ENCODE peak calls at places on chromosome 12, in seven cellular contexts. N is transverse colon, R is ovary, T is HepG2, V is lower leg skin, Q is body of pancreas, G is HCT116. U is an unnamed sample.

GRCh38 chr12:28331130-28331529 is 140.9 kb downstream of the CCDC91 start:
- DNase-seq in Q (no peak), N (no peak), G (no peak), T (no peak), R (no peak), V (no peak), U (no peak)

GRCh38 chr12:93722757-93723567 is 45.8 kb downstream of the CRADD start:
- DNase-seq in Q (peak), G (no peak), V (no peak), R (no peak), T (no peak), N (no peak), U (no peak)

GRCh38 chr12:84561362-84561761 is 351.2 kb downstream of the SLC6A15 start:
- DNase-seq in R (no peak), T (no peak), N (no peak), V (no peak), Q (no peak), G (no peak), U (no peak)

GRCh38 chr12:101634724-101635123 is 40.0 kb downstream of the MYBPC1 start:
- DNase-seq in R (no peak), Q (no peak), G (no peak), N (no peak), V (no peak), T (no peak), U (no peak)

GRCh38 chr12:6772331-6772695 is at the start of gene LAG3:
- DNase-seq in G (no peak), T (no peak), N (peak), Q (no peak), R (peak), V (no peak), U (no peak)

GRCh38 chr12:124517260-124518050 is 50.0 kb downstream of the NCOR2 start:
- DNase-seq in N (peak), T (no peak), R (peak), V (peak), G (no peak), Q (peak), U (peak)

GRCh38 chr12:104699489-104700194 is 242.9 kb downstream of the CHST11 start:
- DNase-seq in R (no peak), V (no peak), G (no peak), T (no peak), N (no peak), Q (no peak), U (no peak)

GRCh38 chr12:111037047-111037446 is 116.7 kb upstream of the MYL2 start:
- DNase-seq in T (no peak), V (no peak), Q (peak), N (no peak), G (no peak), R (no peak), U (no peak)

GRCh38 chr12:81125691-81126090 is 47.8 kb downstream of the ACSS3 start:
- DNase-seq in T (no peak), Q (no peak), V (no peak), G (no peak), R (no peak), N (no peak), U (no peak)

GRCh38 chr12:69527506-69528272 is 57.5 kb downstream of the FRS2 start:
- DNase-seq in T (no peak), R (no peak), N (no peak), G (no peak), V (no peak), Q (no peak), U (no peak)

GRCh38 chr12:16347391-16348298 is at the start of gene MGST1:
- DNase-seq in V (peak), N (peak), R (no peak), Q (peak), G (peak), T (peak), U (peak)

GRCh38 chr12:113940357-113940756 is 25.8 kb downstream of the RBM19 start:
- DNase-seq in T (no peak), Q (no peak), V (no peak), N (no peak), G (no peak), R (no peak), U (no peak)

GRCh38 chr12:70078161-70078560 is 165.1 kb upstream of the CNOT2 start:
- DNase-seq in R (no peak), Q (no peak), G (no peak), T (no peak), V (no peak), N (no peak), U (no peak)

GRCh38 chr12:49020441-49020840 is 1.9 kb upstream of the PRKAG1 start:
- DNase-seq in R (no peak), T (no peak), N (peak), Q (no peak), V (no peak), G (no peak), U (no peak)

GRCh38 chr12:49021292-49021915 is 2.8 kb upstream of the PRKAG1 start:
- DNase-seq in G (no peak), Q (no peak), T (no peak), V (no peak), N (peak), R (no peak), U (no peak)

GRCh38 chr12:49018282-49019119 is at the start of gene PRKAG1:
- DNase-seq in R (peak), Q (peak), N (peak), G (peak), T (peak), V (peak), U (peak)

GRCh38 chr12:49019120-49019430 is 499 bp upstream of the PRKAG1 start:
- DNase-seq in N (no peak), T (no peak), G (no peak), R (no peak), Q (no peak), V (no peak), U (no peak)

DNA sequence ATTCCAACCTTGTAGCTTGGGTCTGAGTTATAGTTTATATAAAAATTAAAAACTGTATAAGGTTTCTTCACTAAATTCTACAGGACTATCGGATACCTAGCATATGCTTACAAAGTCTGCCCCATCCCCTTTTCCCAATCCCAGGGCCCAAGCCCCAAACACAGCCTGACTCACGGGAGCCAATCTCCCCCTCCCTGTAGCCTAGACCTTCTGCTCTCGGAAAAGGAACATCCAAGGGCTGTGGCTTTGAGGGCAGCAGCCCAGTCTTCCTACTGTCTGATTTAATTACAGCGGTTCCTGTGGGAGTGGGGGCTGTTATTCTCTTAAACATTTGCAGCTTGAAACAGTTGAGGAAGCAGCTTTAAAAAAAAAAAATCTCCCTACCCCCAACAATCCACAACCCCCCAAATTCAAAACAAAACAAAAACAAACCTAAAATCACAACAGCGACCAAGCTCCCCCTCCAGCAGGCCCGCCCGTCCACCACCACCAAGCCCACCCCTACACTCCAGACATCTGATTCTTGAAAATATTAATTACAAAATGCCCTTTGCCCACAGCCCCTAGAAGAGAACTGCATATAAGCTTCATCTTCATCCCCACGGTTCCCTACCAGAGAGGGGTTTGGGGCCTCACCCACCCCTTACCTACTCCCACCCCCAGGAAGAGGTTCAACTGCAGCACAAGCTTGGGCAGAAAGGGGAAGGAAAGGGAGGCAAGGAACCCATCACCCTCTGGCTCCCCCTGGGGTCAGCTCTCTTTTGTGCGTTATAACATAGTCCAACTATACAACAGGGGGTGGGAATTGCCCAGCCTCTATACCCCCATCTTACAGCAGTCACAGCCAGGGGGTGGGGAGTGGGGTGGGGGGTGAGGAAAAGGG is 1.1 kb upstream of the PRKAG1 start:
- DNase-seq in Q (peak), V (no peak), R (no peak), G (no peak), T (peak), N (peak), U (no peak)
- H3K4me3 ChIP-seq in Q (no peak), V (no peak), R (peak), G (peak), T (peak), N (peak), U (peak)

DNA sequence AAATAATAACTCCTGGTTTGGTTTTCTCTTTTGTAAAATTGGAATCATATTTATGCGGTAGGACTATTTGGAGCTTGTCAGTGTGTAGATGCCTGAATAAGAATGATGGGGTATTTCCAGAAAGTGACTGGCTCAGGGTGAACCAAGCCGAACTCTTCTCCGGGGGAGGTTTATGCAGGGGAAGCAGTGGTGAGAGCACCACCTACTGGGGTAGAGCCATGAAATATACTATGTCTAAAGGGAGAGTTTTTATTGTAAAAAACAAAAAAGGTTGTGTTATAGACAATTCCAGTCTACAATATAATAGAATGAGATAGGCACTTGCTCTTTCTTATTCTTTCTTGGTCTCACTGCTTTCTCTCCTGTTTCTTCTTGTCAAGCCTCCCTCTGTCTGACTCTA is 222.9 kb upstream of the SLC16A7 start:
- DNase-seq in T (no peak), G (peak), N (no peak), V (no peak), Q (peak), R (no peak), U (no peak)
- TF ChIP-seq CTCF in T (no peak), G (peak), N (peak), V (no peak), Q (peak), R (no peak), U (no peak)

GRCh38 chr12:64450057-64450640 is 1.8 kb upstream of the TBK1 start:
- DNase-seq in V (no peak), G (no peak), N (no peak), R (no peak), T (no peak), Q (no peak), U (no peak)
- TF ChIP-seq POLR2A in V (no peak), G (no peak), N (no peak), R (no peak), T (no peak), Q (no peak), U (no peak)

GRCh38 chr12:121533391-121534090 is 47.3 kb downstream of the KDM2B start:
- DNase-seq in T (no peak), Q (no peak), N (no peak), G (no peak), V (no peak), R (peak), U (no peak)

GRCh38 chr12:121536058-121536928 is 44.5 kb downstream of the KDM2B start:
- DNase-seq in T (no peak), G (no peak), N (peak), V (peak), Q (peak), R (peak), U (peak)

GRCh38 chr12:121534495-121535148 is 46.2 kb downstream of the KDM2B start:
- DNase-seq in Q (no peak), G (no peak), V (no peak), N (no peak), R (no peak), T (no peak), U (no peak)

GRCh38 chr12:121536929-121537813 is 43.7 kb downstream of the KDM2B start:
- DNase-seq in Q (peak), N (peak), R (peak), G (no peak), T (peak), V (peak), U (peak)

GRCh38 chr12:121535150-121536057 is 45.4 kb downstream of the KDM2B start:
- DNase-seq in V (no peak), N (peak), G (no peak), T (no peak), R (no peak), Q (no peak), U (no peak)
- H3K4me3 ChIP-seq in V (no peak), N (peak), G (no peak), T (no peak), R (peak), Q (no peak), U (peak)

GRCh38 chr12:108099085-108099484 is 30.0 kb upstream of the WSCD2 start:
- DNase-seq in N (no peak), Q (no peak), V (no peak), G (no peak), T (no peak), R (no peak), U (no peak)
- TF ChIP-seq CTCF in N (peak), Q (no peak), V (no peak), G (peak), T (peak), R (no peak), U (peak)

GRCh38 chr12:47903927-47904646 is 707 bp downstream of the VDR start:
- DNase-seq in R (no peak), T (no peak), V (peak), N (peak), G (peak), Q (peak), U (peak)
- TF ChIP-seq POLR2A in R (no peak), T (no peak), V (no peak), N (peak), G (no peak), Q (no peak), U (peak)

GRCh38 chr12:54033980-54034783 is 1.3 kb downstream of the HOXC5 start:
- DNase-seq in G (no peak), N (no peak), V (no peak), R (peak), Q (no peak), T (no peak), U (peak)
- H3K4me3 ChIP-seq in G (peak), N (peak), V (no peak), R (peak), Q (no peak), T (no peak), U (peak)

DNA sequence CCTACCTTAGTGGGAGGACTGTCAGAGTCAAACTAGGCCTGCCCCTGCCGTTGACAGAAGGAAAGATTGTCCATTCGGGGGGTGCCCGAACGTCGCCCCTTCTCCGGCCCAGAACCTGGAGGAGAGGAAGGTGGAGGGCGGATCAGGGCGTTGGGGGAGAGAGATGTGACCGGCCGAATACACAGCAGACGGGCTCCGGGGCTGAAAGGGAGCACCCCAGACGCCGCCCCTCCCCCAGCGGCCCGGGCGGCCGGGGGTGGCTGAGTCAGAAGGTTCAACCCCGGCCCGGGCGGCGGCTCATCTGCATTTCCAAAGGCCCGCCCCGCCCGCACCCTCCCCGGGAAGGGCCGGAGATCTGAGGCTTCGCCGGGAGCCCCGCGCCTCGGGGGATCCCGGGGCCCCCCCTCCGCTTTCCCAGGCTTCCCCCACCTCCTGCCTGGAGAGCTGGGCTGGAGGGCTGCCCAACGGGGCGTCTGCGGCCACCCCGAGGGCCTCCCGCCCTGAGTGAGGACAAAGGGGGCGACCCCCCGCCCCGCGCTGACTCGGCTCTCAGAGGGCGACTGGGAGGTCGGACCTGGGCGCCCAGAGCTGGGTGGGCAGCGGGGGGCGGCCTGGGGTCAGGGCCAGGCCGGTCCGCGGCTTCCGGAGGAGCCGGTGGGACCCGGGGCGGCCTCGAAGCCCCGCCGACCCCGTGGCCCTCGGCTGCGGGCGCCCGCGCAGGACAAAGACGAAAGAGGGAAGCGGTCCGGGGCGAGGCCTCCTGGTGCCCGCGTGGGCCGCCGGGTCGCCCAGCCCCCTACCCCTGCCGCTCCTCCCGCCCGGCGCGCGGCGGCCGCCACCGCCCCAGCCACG is 3.7 kb upstream of the SETD1B start:
- DNase-seq in Q (peak), V (peak), T (peak), G (peak), R (peak), N (peak), U (peak)
- TF ChIP-seq CTCF in Q (no peak), V (no peak), T (no peak), G (no peak), R (no peak), N (no peak), U (no peak)

GRCh38 chr12:46371718-46372130 is 849 bp downstream of the SLC38A2 start:
- DNase-seq in N (peak), V (peak), Q (peak), G (no peak), T (no peak), R (peak), U (peak)
- TF ChIP-seq POLR2A in N (no peak), V (no peak), Q (no peak), G (no peak), T (peak), R (no peak), U (no peak)

DNA sequence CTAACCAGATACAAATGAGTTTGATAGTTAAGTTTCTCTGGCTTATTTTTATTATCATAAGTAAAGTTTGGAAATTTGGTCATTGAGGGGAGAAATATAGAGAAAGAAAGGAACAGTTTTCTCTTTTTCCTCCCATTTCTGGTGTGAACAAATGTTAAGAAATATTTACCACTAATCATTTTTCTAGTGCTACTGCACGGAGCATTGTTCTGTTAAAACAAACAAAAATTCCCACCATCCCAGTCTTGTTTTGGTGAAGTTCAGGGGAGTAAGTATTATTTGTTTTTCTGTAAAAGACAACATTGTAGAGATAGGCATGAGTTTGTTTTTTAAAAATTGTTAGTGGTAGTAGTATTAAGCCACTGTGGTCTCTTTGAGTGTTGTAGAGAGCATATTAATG is 135.3 kb downstream of the FGD4 start:
- DNase-seq in V (no peak), G (no peak), Q (no peak), N (no peak), T (peak), R (no peak), U (no peak)
- H3K4me3 ChIP-seq in V (no peak), G (no peak), Q (no peak), N (peak), T (peak), R (peak), U (peak)

U was measured in Peyer's patch.